ENCODE peak calls at places on chromosomes 5 and 9, in five cellular contexts. R is GM23248, L is neural progenitor cell, G is PC-3, O is HCT116. M is an unnamed sample.
A peak's percentile ranks its signal among the peaks of the same experiment; 100 is the strongest.

GRCh38 chr9:78397045-78397843 is 100.3 kb downstream of the PSAT1 start:
- DNase-seq in R (no peak), L (peak; percentile 41), G (no peak), O (no peak), M (no peak)

GRCh38 chr9:98974994-98975712 is 31.4 kb downstream of the COL15A1 start:
- DNase-seq in R (peak; percentile 86), L (peak; percentile 91), G (peak; percentile 84), O (peak; percentile 61), M (peak; percentile 72)

GRCh38 chr5:42943931-42944631 is 96.0 kb downstream of the ANXA2R start:
- DNase-seq in R (peak; percentile 50), L (peak; percentile 49), G (no peak), O (no peak), M (no peak)

GRCh38 chr5:26894719-26895263 is 143.6 kb downstream of the CDH9 start:
- DNase-seq in R (no peak), L (no peak), G (peak; percentile 82), O (no peak), M (no peak)

GRCh38 chr5:73801736-73802135 is 175.7 kb downstream of the ARHGEF28 start:
- DNase-seq in R (no peak), L (no peak), G (no peak), O (no peak), M (no peak)

GRCh38 chr5:1055896-1056610 is 47.5 kb downstream of the NKD2 start:
- DNase-seq in R (no peak), L (no peak), G (no peak), O (no peak), M (no peak)

GRCh38 chr9:20361656-20362570 is 260.4 kb downstream of the MLLT3 start:
- DNase-seq in R (no peak), L (no peak), G (no peak), O (no peak), M (no peak)

GRCh38 chr9:130866474-130866965 is 30.1 kb downstream of the QRFP start:
- DNase-seq in R (peak; percentile 88), L (peak; percentile 92), G (peak; percentile 90), O (peak; percentile 92), M (peak; percentile 42)

GRCh38 chr9:115250646-115251045 is 132.7 kb upstream of the TNC start:
- DNase-seq in R (peak; percentile 60), L (no peak), G (peak; percentile 83), O (no peak), M (no peak)

GRCh38 chr9:124342402-124342945 is 72.8 kb downstream of the PSMB7 start:
- DNase-seq in R (no peak), L (no peak), G (no peak), O (no peak), M (no peak)

GRCh38 chr9:69073103-69073502 is 37.6 kb downstream of the FXN start:
- DNase-seq in R (no peak), L (no peak), G (no peak), O (no peak), M (no peak)

GRCh38 chr9:130053109-130053503 is 600 bp upstream of the GPR107 start:
- DNase-seq in R (no peak), L (no peak), G (no peak), O (no peak), M (no peak)

GRCh38 chr5:54719384-54720306 is 202.1 kb downstream of the SNX18 start:
- DNase-seq in R (peak; percentile 88), L (peak; percentile 74), G (peak; percentile 47), O (no peak), M (no peak)

GRCh38 chr5:156912869-156913268 is 50.2 kb downstream of the TIMD4 start:
- DNase-seq in R (peak; percentile 2), L (no peak), G (no peak), O (no peak), M (no peak)

GRCh38 chr5:141547488-141547887 is 58.6 kb downstream of the PCDHGC5 start:
- DNase-seq in R (peak; percentile 41), L (peak; percentile 33), G (no peak), O (peak; percentile 35), M (no peak)

GRCh38 chr5:124262443-124262842 is 484.0 kb downstream of the ZNF608 start:
- DNase-seq in R (no peak), L (peak; percentile 37), G (no peak), O (no peak), M (no peak)

GRCh38 chr5:66427043-66427442 is 169.2 kb upstream of the MAST4 start:
- DNase-seq in R (no peak), L (no peak), G (no peak), O (no peak), M (no peak)

GRCh38 chr9:109114670-109115069 is 5.1 kb downstream of the TMEM245 start:
- DNase-seq in R (peak; percentile 39), L (no peak), G (peak; percentile 69), O (no peak), M (no peak)

GRCh38 chr5:52841114-52841513 is 53.4 kb downstream of the ITGA1 start:
- DNase-seq in R (no peak), L (no peak), G (no peak), O (no peak), M (no peak)

DNA sequence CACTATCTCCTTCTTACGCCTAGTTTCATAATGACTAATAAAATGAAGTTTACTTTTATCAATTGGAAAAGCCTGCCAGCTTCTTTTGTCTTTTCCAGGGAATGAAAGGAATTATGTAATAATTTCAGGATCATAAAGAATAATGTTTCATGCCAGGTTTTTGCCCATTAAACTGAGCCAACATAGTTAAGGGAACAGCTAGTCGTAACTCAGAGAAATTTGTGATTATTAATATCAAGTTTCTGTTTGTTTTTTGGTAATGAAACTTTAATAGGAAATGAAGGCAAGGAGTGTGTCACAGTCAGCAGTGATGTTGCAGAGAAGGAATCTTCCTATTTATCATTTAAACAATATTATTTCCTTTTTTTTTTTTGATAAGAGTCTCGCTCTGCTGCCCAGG is 10.7 kb downstream of the NFIL3 start:
- DNase-seq in R (no peak), L (no peak), G (peak; percentile 75), O (no peak), M (no peak)
- H3K9ac ChIP-seq in R (no peak overlapping the region), L (no peak overlapping the region), G (no peak overlapping the region), O (no peak overlapping the region), M (no peak overlapping the region)

GRCh38 chr5:71877511-71877910 is 158.4 kb downstream of the CARTPT start:
- DNase-seq in R (no peak), L (no peak), G (no peak), O (no peak), M (no peak)

GRCh38 chr5:71874521-71874920 is 155.4 kb downstream of the CARTPT start:
- DNase-seq in R (no peak), L (no peak), G (no peak), O (no peak), M (no peak)

GRCh38 chr5:71872465-71872864 is 153.4 kb downstream of the CARTPT start:
- DNase-seq in R (no peak), L (no peak), G (no peak), O (no peak), M (no peak)

GRCh38 chr5:71873202-71873601 is 154.1 kb downstream of the CARTPT start:
- DNase-seq in R (no peak), L (no peak), G (no peak), O (no peak), M (no peak)
- TF ChIP-seq EZH2phosphoT487 in R (no peak), L (no peak), G (no peak), O (no peak), M (no peak)

GRCh38 chr5:168266016-168266415 is 25.4 kb upstream of the WWC1 start:
- DNase-seq in R (no peak), L (no peak), G (no peak), O (no peak), M (no peak)

GRCh38 chr5:168273056-168273980 is 18.1 kb upstream of the WWC1 start:
- DNase-seq in R (no peak), L (no peak), G (no peak), O (no peak), M (no peak)

GRCh38 chr5:168269950-168270349 is 21.5 kb upstream of the WWC1 start:
- DNase-seq in R (no peak), L (peak; percentile 15), G (peak; percentile 28), O (no peak), M (peak; percentile 86)

GRCh38 chr5:168270446-168270845 is 21.0 kb upstream of the WWC1 start:
- DNase-seq in R (no peak), L (no peak), G (no peak), O (no peak), M (no peak)

DNA sequence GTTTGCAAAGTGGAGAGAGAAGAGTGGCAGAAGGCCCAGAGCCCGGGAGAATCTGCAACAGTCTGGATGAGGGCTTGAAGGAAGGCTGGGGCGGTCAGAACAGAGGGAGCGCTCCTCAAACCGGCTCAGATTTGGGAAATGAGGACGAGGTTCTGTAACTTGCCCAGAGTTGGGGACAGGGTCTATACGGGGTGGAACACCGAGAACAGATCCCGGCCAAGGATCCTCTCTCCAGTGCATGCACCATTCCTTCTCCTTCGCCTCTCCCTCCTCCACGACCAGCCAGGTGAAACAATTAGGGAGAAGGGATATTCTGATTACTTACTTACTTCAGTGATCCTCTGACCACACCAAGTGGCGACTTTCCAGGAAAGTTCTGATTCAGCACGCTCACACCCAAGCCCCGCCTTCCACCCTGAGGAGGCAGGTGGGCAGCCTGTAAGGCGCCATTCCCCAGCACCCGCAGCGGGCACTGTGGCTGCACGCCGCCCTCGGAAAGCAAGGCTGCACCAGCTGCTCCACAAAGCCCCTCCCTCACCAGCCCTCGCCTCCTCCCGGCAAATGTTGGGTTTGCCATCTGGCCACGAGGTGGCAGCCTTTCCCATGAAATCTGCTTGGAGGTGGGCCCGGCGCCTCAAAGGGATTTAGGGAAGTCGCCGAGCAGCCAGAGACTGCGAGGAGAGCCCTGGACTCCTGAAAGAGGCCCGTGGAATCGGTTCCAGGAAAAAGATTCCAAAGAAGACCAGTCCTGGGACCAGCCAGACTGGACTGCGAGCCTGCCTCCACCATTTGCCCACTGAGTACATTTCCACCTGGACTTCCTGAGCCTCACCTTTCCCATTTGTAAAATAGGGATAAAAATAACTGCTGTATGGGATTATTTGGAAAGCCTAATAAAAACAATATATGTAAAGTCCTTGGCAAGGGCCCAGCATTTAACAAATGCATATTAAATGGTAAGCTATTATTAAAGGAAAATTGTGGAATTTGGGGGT is 22.2 kb upstream of the WWC1 start:
- DNase-seq in R (peak; percentile 91), L (peak; percentile 96), G (peak; percentile 95), O (peak; percentile 83), M (peak; percentile 78)
- H3K9ac ChIP-seq in R (peak overlapping the region; percentile 54), L (no peak overlapping the region), G (peak overlapping the region; percentile 17), O (peak overlapping the region; percentile 15), M (no peak overlapping the region)

DNA sequence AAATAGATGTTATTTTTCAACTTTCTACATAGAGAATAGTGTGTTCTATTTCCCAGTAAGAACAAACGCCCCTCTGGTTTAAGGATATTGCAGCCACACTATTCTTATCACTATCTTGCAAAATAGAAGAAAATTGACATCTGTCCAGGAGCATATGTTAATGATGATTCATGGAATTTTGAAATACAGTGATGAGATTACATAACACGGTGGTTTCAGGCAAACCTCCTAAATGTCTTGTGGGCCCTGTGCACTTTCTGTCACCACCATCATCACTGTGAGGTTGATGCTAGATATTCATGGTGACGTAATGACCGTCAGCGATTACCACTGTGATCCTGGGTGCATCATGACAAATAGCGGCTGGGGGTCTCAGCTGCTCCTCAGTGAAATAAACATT is 48.1 kb downstream of the CFAP90 start:
- DNase-seq in R (peak; percentile 49), L (no peak), G (peak; percentile 69), O (no peak), M (no peak)
- TF ChIP-seq EZH2phosphoT487 in R (no peak), L (no peak), G (no peak), O (no peak), M (no peak)